ENCODE peak calls at places on chromosomes 3 and 15, in four cellular contexts. One of them, this sample, is unnamed.

GRCh38 chr15:33310481-33311311 is at the start of gene RYR3:
- DNase-seq in heart right ventricle: peak; percentile 10
- DNase-seq in H7: peak; percentile 85
- DNase-seq in Right ventricle myocardium superior: peak; percentile 33
- DNase-seq in this sample: no peak

GRCh38 chr3:184710870-184711365 is 946 bp downstream of the MAGEF1 start:
- DNase-seq in Right ventricle myocardium superior: no peak
- DNase-seq in heart right ventricle: no peak
- DNase-seq in H7: no peak
- DNase-seq in this sample: peak; percentile 64

GRCh38 chr15:58040117-58040516 is 25.4 kb downstream of the ALDH1A2 start:
- DNase-seq in Right ventricle myocardium superior: no peak
- DNase-seq in H7: no peak
- DNase-seq in heart right ventricle: no peak
- DNase-seq in this sample: no peak

GRCh38 chr3:46706771-46707582 is 5.8 kb downstream of the TMIE start:
- DNase-seq in Right ventricle myocardium superior: no peak
- DNase-seq in H7: peak; percentile 75
- DNase-seq in heart right ventricle: no peak
- DNase-seq in this sample: no peak

GRCh38 chr15:69478259-69478687 is 25.7 kb downstream of the RPLP1 start:
- DNase-seq in heart right ventricle: peak; percentile 57
- DNase-seq in Right ventricle myocardium superior: peak; percentile 66
- DNase-seq in H7: peak; percentile 87
- DNase-seq in this sample: no peak

GRCh38 chr3:148254402-148254801 is 443.3 kb upstream of the AGTR1 start:
- DNase-seq in Right ventricle myocardium superior: no peak
- DNase-seq in H7: no peak
- DNase-seq in heart right ventricle: no peak
- DNase-seq in this sample: no peak

GRCh38 chr15:61640751-61641150 is 411.6 kb upstream of the RORA start:
- DNase-seq in H7: no peak
- DNase-seq in heart right ventricle: no peak
- DNase-seq in Right ventricle myocardium superior: no peak
- DNase-seq in this sample: no peak

GRCh38 chr3:50639055-50639494 is 22.1 kb downstream of the MAPKAPK3 start:
- DNase-seq in heart right ventricle: no peak
- DNase-seq in Right ventricle myocardium superior: no peak
- DNase-seq in H7: no peak
- DNase-seq in this sample: no peak

GRCh38 chr3:32453346-32453745 is 49.3 kb downstream of the CMTM6 start:
- DNase-seq in H7: no peak
- DNase-seq in Right ventricle myocardium superior: no peak
- DNase-seq in heart right ventricle: no peak
- DNase-seq in this sample: no peak

GRCh38 chr3:19013879-19014278 is 134.4 kb upstream of the KCNH8 start:
- DNase-seq in Right ventricle myocardium superior: no peak
- DNase-seq in heart right ventricle: no peak
- DNase-seq in H7: no peak
- DNase-seq in this sample: no peak

GRCh38 chr3:30059240-30059639 is 547.2 kb upstream of the TGFBR2 start:
- DNase-seq in H7: peak; percentile 3
- DNase-seq in heart right ventricle: no peak
- DNase-seq in Right ventricle myocardium superior: no peak
- DNase-seq in this sample: no peak